ENCODE peak calls at places on chromosome 1, in four cellular contexts. S, W, A and B are unnamed samples.

GRCh38 chr1:33471416-33471815 is 1.0 kb upstream of the ZSCAN20 start:
- DNase-seq in S (no peak), W (no peak), A (no peak), B (no peak)

GRCh38 chr1:198265073-198265661 is 108.4 kb downstream of the NEK7 start:
- DNase-seq in S (no peak), W (no peak), A (no peak), B (no peak)

GRCh38 chr1:15370781-15371467 is 38.8 kb upstream of the EFHD2 start:
- DNase-seq in S (no peak), W (peak), A (no peak), B (no peak)

GRCh38 chr1:94258873-94259331 is 21.5 kb upstream of the ARHGAP29 start:
- DNase-seq in S (peak), W (no peak), A (no peak), B (no peak)

GRCh38 chr1:215056584-215056983 is 26.0 kb upstream of the KCNK2 start:
- DNase-seq in S (peak), W (no peak), A (no peak), B (no peak)

GRCh38 chr1:20216574-20216973 is 30.3 kb upstream of the PLA2G2C start:
- DNase-seq in S (no peak), W (no peak), A (no peak), B (peak)

GRCh38 chr1:32332290-32333079 is 3.5 kb downstream of the MARCKSL1 start:
- DNase-seq in S (no peak), W (peak), A (no peak), B (no peak)

GRCh38 chr1:43930949-43931275 is 2.7 kb upstream of the ARTN start:
- DNase-seq in S (no peak), W (no peak), A (no peak), B (no peak)

GRCh38 chr1:31063636-31064035 is 1.9 kb downstream of the PUM1 start:
- DNase-seq in S (no peak), W (no peak), A (no peak), B (no peak)